ENCODE peak calls at places on chromosomes 11 and 22, in six cellular contexts. One of them, this sample, is unnamed.

GRCh38 chr11:122863704-122864326 is 18.7 kb upstream of the JHY start:
- DNase-seq in GM23248: peak; percentile 75
- DNase-seq in SK-N-SH: peak; percentile 60
- DNase-seq in MM.1S: peak; percentile 49
- DNase-seq in PC-3: peak; percentile 80
- DNase-seq in HCT116: peak; percentile 37
- DNase-seq in this sample: peak; percentile 55

GRCh38 chr11:121372028-121372427 is 79.5 kb downstream of the SC5D start:
- DNase-seq in MM.1S: no peak
- DNase-seq in SK-N-SH: no peak
- DNase-seq in PC-3: no peak
- DNase-seq in GM23248: no peak
- DNase-seq in HCT116: no peak
- DNase-seq in this sample: no peak

GRCh38 chr22:42799462-42800405 is 57.3 kb downstream of the ARFGAP3 start:
- DNase-seq in HCT116: no peak
- DNase-seq in SK-N-SH: no peak
- DNase-seq in MM.1S: no peak
- DNase-seq in PC-3: no peak
- DNase-seq in GM23248: peak; percentile 33
- DNase-seq in this sample: no peak

GRCh38 chr22:33321466-33321865 is 263.3 kb upstream of the SYN3 start:
- DNase-seq in MM.1S: no peak
- DNase-seq in PC-3: no peak
- DNase-seq in SK-N-SH: no peak
- DNase-seq in GM23248: no peak
- DNase-seq in HCT116: no peak
- DNase-seq in this sample: no peak

GRCh38 chr11:73969991-73970800 is 12.4 kb downstream of the UCP2 start:
- DNase-seq in HCT116: no peak
- DNase-seq in GM23248: no peak
- DNase-seq in PC-3: no peak
- DNase-seq in SK-N-SH: peak; percentile 64
- DNase-seq in MM.1S: no peak
- DNase-seq in this sample: no peak

GRCh38 chr22:37060801-37061610 is 9.5 kb downstream of the KCTD17 start:
- DNase-seq in MM.1S: no peak
- DNase-seq in PC-3: no peak
- DNase-seq in HCT116: no peak
- DNase-seq in SK-N-SH: no peak
- DNase-seq in GM23248: no peak
- DNase-seq in this sample: no peak

GRCh38 chr11:60857378-60858232 is 1.9 kb upstream of the PTGDR2 start:
- DNase-seq in MM.1S: no peak
- DNase-seq in PC-3: peak; percentile 63
- DNase-seq in GM23248: peak; percentile 40
- DNase-seq in SK-N-SH: no peak
- DNase-seq in HCT116: no peak
- DNase-seq in this sample: no peak

GRCh38 chr11:3093281-3094191 is 36.3 kb upstream of the CARS1 start:
- DNase-seq in HCT116: no peak
- DNase-seq in MM.1S: no peak
- DNase-seq in PC-3: no peak
- DNase-seq in SK-N-SH: peak; percentile 52
- DNase-seq in GM23248: no peak
- DNase-seq in this sample: peak; percentile 26

GRCh38 chr11:111324277-111324720 is 26.0 kb downstream of the POU2AF3 start:
- DNase-seq in GM23248: peak; percentile 57
- DNase-seq in PC-3: peak; percentile 25
- DNase-seq in SK-N-SH: no peak
- DNase-seq in HCT116: no peak
- DNase-seq in MM.1S: no peak
- DNase-seq in this sample: no peak

GRCh38 chr22:30600925-30601324 is 6.0 kb upstream of the TCN2 start:
- DNase-seq in MM.1S: no peak
- DNase-seq in PC-3: no peak
- DNase-seq in HCT116: no peak
- DNase-seq in GM23248: no peak
- DNase-seq in SK-N-SH: no peak
- DNase-seq in this sample: no peak

GRCh38 chr22:17966403-17966717 is 58.0 kb downstream of the MICAL3 start:
- DNase-seq in MM.1S: no peak
- DNase-seq in GM23248: no peak
- DNase-seq in SK-N-SH: no peak
- DNase-seq in HCT116: no peak
- DNase-seq in PC-3: no peak
- DNase-seq in this sample: no peak

GRCh38 chr11:2827256-2827655 is 58.3 kb downstream of the CDKN1C start:
- DNase-seq in MM.1S: no peak
- DNase-seq in HCT116: no peak
- DNase-seq in PC-3: no peak
- DNase-seq in GM23248: peak; percentile 12
- DNase-seq in SK-N-SH: no peak
- DNase-seq in this sample: no peak

GRCh38 chr11:64074239-64074638 is 38.5 kb downstream of the FLRT1 start:
- DNase-seq in PC-3: no peak
- DNase-seq in SK-N-SH: no peak
- DNase-seq in GM23248: peak; percentile 14
- DNase-seq in MM.1S: no peak
- DNase-seq in HCT116: no peak
- DNase-seq in this sample: no peak

GRCh38 chr11:71425409-71425808 is 22.8 kb downstream of the DHCR7 start:
- DNase-seq in MM.1S: no peak
- DNase-seq in SK-N-SH: no peak
- DNase-seq in HCT116: no peak
- DNase-seq in GM23248: no peak
- DNase-seq in PC-3: peak; percentile 53
- DNase-seq in this sample: peak; percentile 14

GRCh38 chr11:16001044-16001568 is 355.2 kb downstream of the SOX6 start:
- DNase-seq in GM23248: no peak
- DNase-seq in SK-N-SH: no peak
- DNase-seq in PC-3: no peak
- DNase-seq in HCT116: no peak
- DNase-seq in MM.1S: no peak
- DNase-seq in this sample: no peak

GRCh38 chr22:39144101-39144815 is 8.2 kb downstream of the CBX7 start:
- DNase-seq in MM.1S: peak; percentile 89
- DNase-seq in GM23248: peak; percentile 73
- DNase-seq in PC-3: peak; percentile 17
- DNase-seq in HCT116: no peak
- DNase-seq in SK-N-SH: no peak
- DNase-seq in this sample: peak; percentile 36

GRCh38 chr11:61888043-61888442 is 3.3 kb downstream of the FADS3 start:
- DNase-seq in SK-N-SH: no peak
- DNase-seq in MM.1S: no peak
- DNase-seq in GM23248: peak; percentile 95
- DNase-seq in PC-3: peak; percentile 47
- DNase-seq in HCT116: no peak
- DNase-seq in this sample: no peak

GRCh38 chr11:118606157-118606843 is 1.1 kb upstream of the PHLDB1 start:
- DNase-seq in PC-3: no peak
- DNase-seq in SK-N-SH: no peak
- DNase-seq in HCT116: no peak
- DNase-seq in GM23248: no peak
- DNase-seq in MM.1S: no peak
- DNase-seq in this sample: peak; percentile 52

GRCh38 chr22:24230911-24231656 is 13.8 kb downstream of the GGT5 start:
- DNase-seq in SK-N-SH: peak; percentile 53
- DNase-seq in PC-3: no peak
- DNase-seq in HCT116: no peak
- DNase-seq in MM.1S: peak; percentile 40
- DNase-seq in GM23248: peak; percentile 11
- DNase-seq in this sample: peak; percentile 71

GRCh38 chr22:45966320-45966891 is 10.6 kb downstream of the WNT7B start:
- DNase-seq in HCT116: no peak
- DNase-seq in MM.1S: peak; percentile 21
- DNase-seq in PC-3: no peak
- DNase-seq in SK-N-SH: no peak
- DNase-seq in GM23248: no peak
- DNase-seq in this sample: no peak

GRCh38 chr22:40498454-40499186 is 128.2 kb downstream of the SGSM3 start:
- DNase-seq in PC-3: peak; percentile 95
- DNase-seq in GM23248: peak; percentile 89
- DNase-seq in MM.1S: no peak
- DNase-seq in SK-N-SH: no peak
- DNase-seq in HCT116: peak; percentile 91
- DNase-seq in this sample: no peak

GRCh38 chr22:50271519-50271970 is 1.4 kb upstream of the MAPK11 start:
- DNase-seq in SK-N-SH: peak; percentile 93
- DNase-seq in GM23248: peak; percentile 77
- DNase-seq in MM.1S: peak; percentile 61
- DNase-seq in PC-3: peak; percentile 56
- DNase-seq in HCT116: no peak
- DNase-seq in this sample: peak; percentile 96

GRCh38 chr11:7576671-7577225 is 62.9 kb downstream of the PPFIBP2 start:
- DNase-seq in PC-3: no peak
- DNase-seq in SK-N-SH: peak; percentile 55
- DNase-seq in GM23248: peak; percentile 71
- DNase-seq in HCT116: no peak
- DNase-seq in MM.1S: no peak
- DNase-seq in this sample: no peak
- TF ChIP-seq EZH2phosphoT487 in PC-3: no peak
- TF ChIP-seq EZH2phosphoT487 in SK-N-SH: no peak
- TF ChIP-seq EZH2phosphoT487 in GM23248: no peak
- TF ChIP-seq EZH2phosphoT487 in HCT116: no peak
- TF ChIP-seq EZH2phosphoT487 in MM.1S: no peak
- TF ChIP-seq EZH2phosphoT487 in this sample: no peak

GRCh38 chr11:96036863-96037262 is 113.0 kb upstream of the MTMR2 start:
- DNase-seq in MM.1S: no peak
- DNase-seq in GM23248: no peak
- DNase-seq in SK-N-SH: no peak
- DNase-seq in PC-3: no peak
- DNase-seq in HCT116: no peak
- DNase-seq in this sample: no peak

GRCh38 chr11:96035031-96035743 is 111.3 kb upstream of the MTMR2 start:
- DNase-seq in MM.1S: no peak
- DNase-seq in GM23248: no peak
- DNase-seq in SK-N-SH: no peak
- DNase-seq in PC-3: no peak
- DNase-seq in HCT116: no peak
- DNase-seq in this sample: no peak

GRCh38 chr11:96038046-96038445 is 114.1 kb upstream of the MTMR2 start:
- DNase-seq in PC-3: peak; percentile 87
- DNase-seq in MM.1S: no peak
- DNase-seq in GM23248: peak; percentile 51
- DNase-seq in HCT116: no peak
- DNase-seq in SK-N-SH: no peak
- DNase-seq in this sample: no peak

GRCh38 chr11:96035744-96036087 is 111.8 kb upstream of the MTMR2 start:
- DNase-seq in SK-N-SH: no peak
- DNase-seq in HCT116: no peak
- DNase-seq in PC-3: no peak
- DNase-seq in MM.1S: no peak
- DNase-seq in GM23248: no peak
- DNase-seq in this sample: no peak

DNA sequence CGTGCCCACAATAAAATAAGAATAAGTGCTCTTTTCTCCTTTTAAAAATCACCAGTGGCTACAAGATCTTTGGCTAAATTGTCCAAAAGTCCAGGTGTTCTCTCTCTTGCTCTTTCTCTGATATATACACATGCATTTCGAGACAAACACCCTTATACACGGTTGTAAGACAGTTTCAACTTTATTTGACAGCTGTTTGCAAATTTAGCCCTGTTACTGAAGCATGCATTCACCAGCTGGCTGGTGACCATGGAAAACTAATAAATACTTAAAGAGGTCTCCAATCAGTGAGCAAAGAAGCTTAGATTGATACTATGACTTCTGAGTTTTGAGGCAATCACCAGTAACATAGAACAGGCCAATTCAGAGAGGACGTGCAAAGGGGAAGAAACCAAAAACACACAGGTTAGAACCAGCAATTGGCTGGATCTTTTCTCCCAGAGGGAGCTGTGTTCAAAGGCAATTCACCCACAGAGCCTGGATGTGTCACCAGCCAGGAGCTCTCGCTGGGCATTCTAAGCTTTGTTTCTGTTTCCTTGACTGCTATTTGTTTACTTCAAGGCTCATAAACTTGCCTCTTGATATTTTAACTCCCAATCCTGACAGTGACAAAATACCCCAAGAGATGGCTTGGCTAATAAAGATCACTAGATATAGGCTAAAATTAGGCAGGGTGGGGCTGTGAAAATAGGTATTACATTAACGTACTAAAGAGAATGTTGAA is 113.5 kb upstream of the MTMR2 start:
- DNase-seq in PC-3: peak; percentile 95
- DNase-seq in GM23248: peak; percentile 90
- DNase-seq in SK-N-SH: no peak
- DNase-seq in MM.1S: no peak
- DNase-seq in HCT116: no peak
- DNase-seq in this sample: no peak
- H3K9ac ChIP-seq in PC-3: peak overlapping the region; percentile 74
- H3K9ac ChIP-seq in GM23248: peak overlapping the region; percentile 75
- H3K9ac ChIP-seq in SK-N-SH: no peak overlapping the region
- H3K9ac ChIP-seq in MM.1S: no peak overlapping the region
- H3K9ac ChIP-seq in HCT116: no peak overlapping the region
- H3K9ac ChIP-seq in this sample: no peak overlapping the region

GRCh38 chr11:6799402-6799801 is at the start of gene OR6A2:
- DNase-seq in GM23248: peak; percentile 70
- DNase-seq in HCT116: no peak
- DNase-seq in SK-N-SH: no peak
- DNase-seq in PC-3: peak; percentile 17
- DNase-seq in MM.1S: no peak
- DNase-seq in this sample: no peak
- TF ChIP-seq EZH2phosphoT487 in GM23248: no peak
- TF ChIP-seq EZH2phosphoT487 in HCT116: no peak
- TF ChIP-seq EZH2phosphoT487 in SK-N-SH: no peak
- TF ChIP-seq EZH2phosphoT487 in PC-3: no peak
- TF ChIP-seq EZH2phosphoT487 in MM.1S: no peak
- TF ChIP-seq EZH2phosphoT487 in this sample: no peak

DNA sequence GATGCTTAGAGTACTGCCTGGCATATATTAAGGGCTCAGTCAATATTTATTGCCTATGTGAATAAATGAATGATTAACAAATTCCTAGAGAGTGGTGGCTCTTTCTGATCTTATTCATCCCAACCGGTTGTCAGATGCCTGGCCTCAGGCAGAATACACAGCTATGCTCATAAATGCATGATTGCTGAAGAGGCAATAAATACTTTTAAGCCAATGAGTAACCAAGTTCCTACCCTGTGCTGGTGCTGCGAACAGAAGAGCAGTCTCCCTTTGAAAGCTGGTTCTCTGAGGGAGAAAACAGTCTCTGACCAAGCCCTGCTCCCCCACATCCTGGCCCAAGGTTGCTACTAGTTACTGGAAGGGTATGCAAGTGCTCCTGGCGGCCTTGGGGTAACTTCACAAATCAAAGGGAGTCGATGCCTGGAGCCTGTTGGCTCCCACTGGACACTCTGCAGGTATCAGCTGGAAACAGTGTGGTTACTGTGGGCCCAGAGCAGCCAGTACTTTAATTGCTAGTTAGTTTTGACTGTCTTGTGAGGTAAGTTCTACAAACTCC is 2.8 kb downstream of the USH1C start:
- DNase-seq in HCT116: no peak
- DNase-seq in MM.1S: no peak
- DNase-seq in SK-N-SH: no peak
- DNase-seq in PC-3: peak; percentile 27
- DNase-seq in GM23248: no peak
- DNase-seq in this sample: no peak
- H3K9ac ChIP-seq in HCT116: no peak overlapping the region
- H3K9ac ChIP-seq in MM.1S: no peak overlapping the region
- H3K9ac ChIP-seq in SK-N-SH: no peak overlapping the region
- H3K9ac ChIP-seq in PC-3: no peak overlapping the region
- H3K9ac ChIP-seq in GM23248: no peak overlapping the region
- H3K9ac ChIP-seq in this sample: no peak overlapping the region

GRCh38 chr11:72643547-72643946 is 30.7 kb downstream of the PDE2A start:
- DNase-seq in SK-N-SH: no peak
- DNase-seq in MM.1S: no peak
- DNase-seq in PC-3: peak; percentile 89
- DNase-seq in GM23248: peak; percentile 60
- DNase-seq in HCT116: peak; percentile 31
- DNase-seq in this sample: no peak
- TF ChIP-seq EZH2phosphoT487 in SK-N-SH: no peak
- TF ChIP-seq EZH2phosphoT487 in MM.1S: no peak
- TF ChIP-seq EZH2phosphoT487 in PC-3: no peak
- TF ChIP-seq EZH2phosphoT487 in GM23248: no peak
- TF ChIP-seq EZH2phosphoT487 in HCT116: no peak
- TF ChIP-seq EZH2phosphoT487 in this sample: no peak

This sample was measured in neural progenitor cell.